ENCODE peak calls at places on chromosomes 4 and X, in seven cellular contexts. I is mesenteric fat pad, O is neural progenitor cell, K is hippocampal formation, M is choroid plexus epithelial cell, F is omental fat pad, H is kidney glomerular epithelial cell. J is an unnamed sample.

GRCh38 chr4:1041147-1041935 is 29.9 kb downstream of the FGFRL1 start:
- DNase-seq in I (no peak), O (peak; percentile 89), K (no peak), M (peak; percentile 79), F (no peak), H (peak; percentile 61), J (no peak)

GRCh38 chr4:78524009-78524408 is 27.6 kb upstream of the ANXA3 start:
- DNase-seq in I (no peak), O (no peak), K (no peak), M (no peak), F (no peak), H (no peak), J (no peak)

GRCh38 chr4:112109455-112110425 is 35.5 kb upstream of the FAM241A start:
- DNase-seq in I (no peak), O (no peak), K (no peak), M (peak; percentile 51), F (no peak), H (peak; percentile 42), J (no peak)

GRCh38 chr4:81635128-81635527 is 163.4 kb upstream of the RASGEF1B start:
- DNase-seq in I (no peak), O (no peak), K (no peak), M (no peak), F (no peak), H (no peak), J (no peak)

GRCh38 chr4:140152760-140153418 is 1.1 kb downstream of the MAML3 start:
- DNase-seq in I (peak; percentile 90), O (peak; percentile 71), K (peak; percentile 48), M (peak; percentile 61), F (peak; percentile 52), H (no peak), J (no peak)

GRCh38 chrX:118872102-118872566 is 48.5 kb downstream of the ZCCHC12 start:
- DNase-seq in I (no peak), O (no peak), K (no peak), M (no peak), F (no peak), H (peak; percentile 41), J (no peak)

GRCh38 chrX:9566150-9566621 is 101.3 kb downstream of the TBL1X start:
- DNase-seq in I (no peak), O (no peak), K (no peak), M (peak; percentile 87), F (peak; percentile 32), H (peak; percentile 83), J (no peak)

GRCh38 chr4:7151668-7152227 is 40.6 kb upstream of the SORCS2 start:
- DNase-seq in I (no peak), O (no peak), K (no peak), M (no peak), F (no peak), H (no peak), J (no peak)

GRCh38 chr4:155809835-155810234 is 51.0 kb downstream of the GUCY1B1 start:
- DNase-seq in I (no peak), O (peak; percentile 77), K (peak; percentile 60), M (peak; percentile 96), F (no peak), H (peak; percentile 81), J (no peak)

GRCh38 chr4:31968842-31969241 is 1248.7 kb downstream of the PCDH7 start:
- DNase-seq in I (no peak), O (no peak), K (no peak), M (no peak), F (no peak), H (no peak), J (no peak)

GRCh38 chrX:151722241-151722846 is 6.5 kb downstream of the FATE1 start:
- DNase-seq in I (peak; percentile 83), O (peak; percentile 72), K (no peak), M (peak; percentile 14), F (no peak), H (no peak), J (no peak)

GRCh38 chr4:25993564-25994185 is 79.7 kb downstream of the SMIM20 start:
- DNase-seq in I (peak; percentile 41), O (peak; percentile 75), K (no peak), M (peak; percentile 14), F (no peak), H (no peak), J (no peak)

GRCh38 chr4:42570221-42570620 is 86.7 kb downstream of the ATP8A1 start:
- DNase-seq in I (no peak), O (peak; percentile 78), K (peak; percentile 65), M (no peak), F (no peak), H (no peak), J (no peak)

GRCh38 chr4:141041021-141041476 is 92.2 kb downstream of the RNF150 start:
- DNase-seq in I (no peak), O (no peak), K (no peak), M (no peak), F (no peak), H (no peak), J (no peak)

GRCh38 chr4:80142396-80143304 is 54.7 kb upstream of the PRDM8 start:
- DNase-seq in I (no peak), O (no peak), K (no peak), M (peak; percentile 47), F (no peak), H (no peak), J (no peak)

GRCh38 chr4:80196259-80197131 is 808 bp upstream of the PRDM8 start:
- DNase-seq in I (no peak), O (peak; percentile 88), K (peak; percentile 51), M (no peak), F (no peak), H (no peak), J (no peak)

GRCh38 chr4:33625762-33626161 is 2618.6 kb downstream of the ARAP2 start:
- DNase-seq in I (no peak), O (peak; percentile 6), K (peak; percentile 30), M (peak; percentile 5), F (no peak), H (no peak), J (no peak)

GRCh38 chrX:107674480-107675364 is 46.4 kb downstream of the PRPS1 start:
- DNase-seq in I (no peak), O (no peak), K (no peak), M (peak; percentile 91), F (no peak), H (no peak), J (peak; percentile 98)

GRCh38 chr4:66572949-66573348 is 902.7 kb upstream of the EPHA5 start:
- DNase-seq in I (no peak), O (no peak), K (no peak), M (peak; percentile 82), F (no peak), H (no peak), J (no peak)

GRCh38 chr4:25065451-25065850 is 34.7 kb upstream of the LGI2 start:
- DNase-seq in I (no peak), O (no peak), K (no peak), M (no peak), F (no peak), H (peak; percentile 76), J (no peak)

GRCh38 chr4:140150636-140150885 is 3.4 kb downstream of the MAML3 start:
- DNase-seq in I (no peak), O (no peak), K (no peak), M (no peak), F (peak; percentile 51), H (no peak), J (no peak)

GRCh38 chr4:41418444-41418843 is 119.5 kb upstream of the LIMCH1 start:
- DNase-seq in I (no peak), O (peak; percentile 18), K (peak; percentile 77), M (peak; percentile 64), F (no peak), H (peak; percentile 53), J (no peak)

GRCh38 chr4:124334119-124334518 is 378.4 kb downstream of the ANKRD50 start:
- DNase-seq in I (no peak), O (peak; percentile 69), K (peak; percentile 64), M (peak; percentile 93), F (no peak), H (peak; percentile 74), J (no peak)

GRCh38 chr4:87758278-87758677 is 41.1 kb upstream of the IBSP start:
- DNase-seq in I (no peak), O (no peak), K (no peak), M (peak; percentile 6), F (no peak), H (no peak), J (no peak)

GRCh38 chrX:108537005-108537404 is 97.4 kb downstream of the COL4A5 start:
- DNase-seq in I (no peak), O (peak; percentile 61), K (peak; percentile 36), M (peak; percentile 68), F (no peak), H (peak; percentile 2), J (no peak)

GRCh38 chr4:147247577-147247976 is 233.3 kb upstream of the EDNRA start:
- DNase-seq in I (no peak), O (no peak), K (no peak), M (peak; percentile 11), F (no peak), H (peak; percentile 10), J (no peak)

GRCh38 chr4:73984736-73985527 is 3.1 kb downstream of the PPBP start:
- DNase-seq in I (no peak), O (no peak), K (no peak), M (no peak), F (no peak), H (no peak), J (no peak)

GRCh38 chr4:53306729-53307128 is 59.1 kb downstream of the SCFD2 start:
- DNase-seq in I (no peak), O (no peak), K (no peak), M (no peak), F (no peak), H (no peak), J (no peak)

GRCh38 chr4:107896158-107896645 is 35.1 kb upstream of the CYP2U1 start:
- DNase-seq in I (no peak), O (no peak), K (no peak), M (peak; percentile 96), F (no peak), H (peak; percentile 99), J (no peak)

GRCh38 chrX:152824841-152825374 is 5.6 kb downstream of the CETN2 start:
- DNase-seq in I (no peak), O (no peak), K (no peak), M (no peak), F (no peak), H (no peak), J (no peak)

GRCh38 chrX:7485041-7485440 is 337.1 kb upstream of the PUDP start:
- DNase-seq in I (no peak), O (no peak), K (no peak), M (no peak), F (no peak), H (no peak), J (no peak)